ENCODE peak calls at places on chromosome 19, in four cellular contexts. One of them, this sample, is unnamed.
A peak's percentile ranks its signal among the peaks of the same experiment; 100 is the strongest.

GRCh38 chr19:18700501-18701249 is 17.2 kb downstream of the CRTC1 start:
- DNase-seq in upper lobe of right lung: peak; percentile 90
- DNase-seq in AG04450: no peak
- DNase-seq in spleen: peak; percentile 93
- DNase-seq in this sample: no peak

GRCh38 chr19:2902590-2903218 is 2.0 kb downstream of the ZNF57 start:
- DNase-seq in spleen: no peak
- DNase-seq in AG04450: no peak
- DNase-seq in upper lobe of right lung: no peak
- DNase-seq in this sample: no peak

GRCh38 chr19:4181053-4181508 is 1.3 kb downstream of the SIRT6 start:
- DNase-seq in upper lobe of right lung: no peak
- DNase-seq in spleen: no peak
- DNase-seq in AG04450: no peak
- DNase-seq in this sample: no peak

GRCh38 chr19:33294058-33294798 is 8.1 kb downstream of the CEBPA start:
- DNase-seq in AG04450: no peak
- DNase-seq in upper lobe of right lung: no peak
- DNase-seq in spleen: peak; percentile 69
- DNase-seq in this sample: no peak

GRCh38 chr19:40771101-40771539 is 4.2 kb upstream of the MIA start:
- DNase-seq in upper lobe of right lung: no peak
- DNase-seq in AG04450: no peak
- DNase-seq in spleen: no peak
- DNase-seq in this sample: no peak

GRCh38 chr19:55642153-55643002 is 1.1 kb upstream of the ZNF581 start:
- DNase-seq in AG04450: no peak
- DNase-seq in upper lobe of right lung: peak; percentile 80
- DNase-seq in spleen: peak; percentile 88
- DNase-seq in this sample: no peak

GRCh38 chr19:17448190-17448967 is at the start of gene TMEM221:
- DNase-seq in AG04450: no peak
- DNase-seq in spleen: peak; percentile 77
- DNase-seq in upper lobe of right lung: peak; percentile 69
- DNase-seq in this sample: no peak

GRCh38 chr19:51311388-51312257 is at the start of gene IGLON5:
- DNase-seq in spleen: peak; percentile 33
- DNase-seq in AG04450: no peak
- DNase-seq in upper lobe of right lung: no peak
- DNase-seq in this sample: no peak

GRCh38 chr19:4295972-4296771 is 6.0 kb downstream of the TMIGD2 start:
- DNase-seq in spleen: no peak
- DNase-seq in upper lobe of right lung: no peak
- DNase-seq in AG04450: no peak
- DNase-seq in this sample: no peak

GRCh38 chr19:31112158-31112557 is 237.1 kb downstream of the TSHZ3 start:
- DNase-seq in upper lobe of right lung: no peak
- DNase-seq in spleen: no peak
- DNase-seq in AG04450: no peak
- DNase-seq in this sample: no peak

GRCh38 chr19:32870981-32871451 is 1.4 kb upstream of the SLC7A9 start:
- DNase-seq in AG04450: no peak
- DNase-seq in upper lobe of right lung: peak; percentile 46
- DNase-seq in spleen: peak; percentile 65
- DNase-seq in this sample: no peak

GRCh38 chr19:40013991-40014390 is 17.1 kb downstream of the ZNF546 start:
- DNase-seq in spleen: no peak
- DNase-seq in AG04450: no peak
- DNase-seq in upper lobe of right lung: no peak
- DNase-seq in this sample: no peak

GRCh38 chr19:19067276-19068072 is 3.7 kb downstream of the SLC25A42 start:
- DNase-seq in AG04450: no peak
- DNase-seq in upper lobe of right lung: no peak
- DNase-seq in spleen: no peak
- DNase-seq in this sample: no peak

GRCh38 chr19:7230826-7231225 is 63.4 kb downstream of the INSR start:
- DNase-seq in AG04450: no peak
- DNase-seq in spleen: no peak
- DNase-seq in upper lobe of right lung: peak; percentile 46
- DNase-seq in this sample: no peak

GRCh38 chr19:18102916-18103542 is 5.5 kb downstream of the MAST3 start:
- DNase-seq in AG04450: no peak
- DNase-seq in upper lobe of right lung: no peak
- DNase-seq in spleen: no peak
- DNase-seq in this sample: no peak

GRCh38 chr19:51002542-51003311 is 1.3 kb upstream of the KLK8 start:
- DNase-seq in AG04450: no peak
- DNase-seq in upper lobe of right lung: no peak
- DNase-seq in spleen: peak; percentile 57
- DNase-seq in this sample: no peak

GRCh38 chr19:48446579-48446978 is 796 bp downstream of the GRWD1 start:
- DNase-seq in AG04450: no peak
- DNase-seq in spleen: no peak
- DNase-seq in upper lobe of right lung: no peak
- DNase-seq in this sample: no peak

GRCh38 chr19:48405850-48406249 is 12.4 kb downstream of the GRIN2D start:
- DNase-seq in spleen: no peak
- DNase-seq in upper lobe of right lung: no peak
- DNase-seq in AG04450: no peak
- DNase-seq in this sample: no peak

GRCh38 chr19:45068041-45068440 is 8.2 kb downstream of the ZNF296 start:
- DNase-seq in spleen: no peak
- DNase-seq in upper lobe of right lung: no peak
- DNase-seq in AG04450: no peak
- DNase-seq in this sample: no peak

GRCh38 chr19:8576273-8576993 is 809 bp downstream of the MYO1F start:
- DNase-seq in upper lobe of right lung: no peak
- DNase-seq in AG04450: no peak
- DNase-seq in spleen: no peak
- DNase-seq in this sample: no peak

GRCh38 chr19:9061879-9062278 is 25.0 kb upstream of the OR1M1 start:
- DNase-seq in upper lobe of right lung: no peak
- DNase-seq in spleen: no peak
- DNase-seq in AG04450: no peak
- DNase-seq in this sample: no peak

GRCh38 chr19:46886546-46887239 is 25.9 kb downstream of the ARHGAP35 start:
- DNase-seq in AG04450: no peak
- DNase-seq in spleen: no peak
- DNase-seq in upper lobe of right lung: no peak
- DNase-seq in this sample: no peak

GRCh38 chr19:273393-273792 is 17.8 kb downstream of the PLPP2 start:
- DNase-seq in upper lobe of right lung: no peak
- DNase-seq in AG04450: no peak
- DNase-seq in spleen: no peak
- DNase-seq in this sample: no peak

GRCh38 chr19:18366027-18366435 is 19.9 kb upstream of the GDF15 start:
- DNase-seq in upper lobe of right lung: no peak
- DNase-seq in AG04450: no peak
- DNase-seq in spleen: no peak
- DNase-seq in this sample: no peak

GRCh38 chr19:57512845-57513244 is 13.1 kb downstream of the ZNF773 start:
- DNase-seq in AG04450: no peak
- DNase-seq in spleen: no peak
- DNase-seq in upper lobe of right lung: no peak
- DNase-seq in this sample: no peak

GRCh38 chr19:43763473-43763939 is 8.7 kb upstream of the SMG9 start:
- DNase-seq in upper lobe of right lung: no peak
- DNase-seq in AG04450: no peak
- DNase-seq in spleen: no peak
- DNase-seq in this sample: no peak

GRCh38 chr19:48571378-48572162 is 19.6 kb downstream of the SULT2B1 start:
- DNase-seq in upper lobe of right lung: no peak
- DNase-seq in spleen: no peak
- DNase-seq in AG04450: no peak
- DNase-seq in this sample: no peak

GRCh38 chr19:55080915-55081772 is 5.5 kb downstream of the EPS8L1 start:
- DNase-seq in upper lobe of right lung: peak; percentile 95
- DNase-seq in spleen: peak; percentile 96
- DNase-seq in AG04450: no peak
- DNase-seq in this sample: no peak

GRCh38 chr19:10669246-10669645 is 15.1 kb downstream of the ILF3 start:
- DNase-seq in spleen: no peak
- DNase-seq in upper lobe of right lung: no peak
- DNase-seq in AG04450: no peak
- DNase-seq in this sample: no peak
- H3K4me3 ChIP-seq in spleen: no peak overlapping the region
- H3K4me3 ChIP-seq in upper lobe of right lung: no peak overlapping the region
- H3K4me3 ChIP-seq in AG04450: no peak overlapping the region
- H3K4me3 ChIP-seq in this sample: no peak overlapping the region

DNA sequence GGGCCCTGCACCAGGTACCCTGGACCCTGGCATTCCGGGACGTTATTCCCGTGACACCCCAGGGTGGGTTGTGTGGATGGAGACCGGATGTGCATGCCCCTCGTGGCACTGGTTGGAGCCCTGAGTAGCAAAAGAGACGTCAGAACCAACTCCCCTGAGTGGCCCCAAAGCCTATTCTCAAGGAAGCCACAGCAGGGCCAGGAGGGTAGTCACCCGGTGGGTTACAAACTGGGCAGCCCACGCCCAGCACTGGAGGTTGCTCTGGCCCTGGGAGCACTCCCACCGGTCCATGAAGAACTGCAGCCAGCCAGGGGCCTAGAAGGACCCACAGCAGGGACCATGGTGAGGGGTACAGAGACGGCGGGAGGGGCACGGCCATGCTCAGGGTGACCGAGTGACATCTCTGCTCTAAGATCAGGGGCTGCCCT is 7.5 kb downstream of the KLF16 start:
- DNase-seq in AG04450: no peak
- DNase-seq in spleen: peak; percentile 87
- DNase-seq in upper lobe of right lung: no peak
- DNase-seq in this sample: no peak
- H3K4me3 ChIP-seq in AG04450: peak overlapping the region; percentile 52
- H3K4me3 ChIP-seq in spleen: peak overlapping the region; percentile 54
- H3K4me3 ChIP-seq in upper lobe of right lung: peak overlapping the region; percentile 51
- H3K4me3 ChIP-seq in this sample: peak overlapping the region; percentile 43

DNA sequence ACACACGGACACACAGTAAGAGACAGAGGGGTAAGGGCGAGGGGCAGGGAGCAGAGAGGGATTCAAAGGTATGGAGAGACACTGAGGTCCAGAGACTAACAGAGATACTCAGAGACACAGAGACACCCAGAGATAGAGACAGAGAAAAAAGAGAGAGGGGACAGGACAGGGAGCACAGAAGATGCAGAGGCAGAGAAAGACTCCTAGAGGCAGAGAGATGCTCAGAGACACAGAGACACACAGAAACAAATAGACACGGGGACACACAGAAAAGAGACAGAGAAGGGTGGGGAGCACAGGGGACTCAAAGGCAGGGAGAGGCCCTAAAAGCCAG is 39.8 kb downstream of the DEDD2 start:
- DNase-seq in spleen: no peak
- DNase-seq in AG04450: no peak
- DNase-seq in upper lobe of right lung: no peak
- DNase-seq in this sample: no peak
- H3K4me3 ChIP-seq in spleen: no peak overlapping the region
- H3K4me3 ChIP-seq in AG04450: no peak overlapping the region
- H3K4me3 ChIP-seq in upper lobe of right lung: no peak overlapping the region
- H3K4me3 ChIP-seq in this sample: no peak overlapping the region

GRCh38 chr19:58563034-58563573 is 4.7 kb upstream of the UBE2M start:
- DNase-seq in spleen: peak; percentile 83
- DNase-seq in upper lobe of right lung: peak; percentile 72
- DNase-seq in AG04450: no peak
- DNase-seq in this sample: no peak
- H3K4me3 ChIP-seq in spleen: peak overlapping the region; percentile 49
- H3K4me3 ChIP-seq in upper lobe of right lung: peak overlapping the region; percentile 39
- H3K4me3 ChIP-seq in AG04450: peak overlapping the region; percentile 52
- H3K4me3 ChIP-seq in this sample: peak overlapping the region; percentile 40

GRCh38 chr19:16340654-16341053 is 16.0 kb downstream of the KLF2 start:
- DNase-seq in AG04450: no peak
- DNase-seq in spleen: no peak
- DNase-seq in upper lobe of right lung: no peak
- DNase-seq in this sample: no peak

GRCh38 chr19:16337809-16338469 is 13.3 kb downstream of the KLF2 start:
- DNase-seq in upper lobe of right lung: no peak
- DNase-seq in spleen: no peak
- DNase-seq in AG04450: no peak
- DNase-seq in this sample: no peak

GRCh38 chr19:16340092-16340491 is 15.5 kb downstream of the KLF2 start:
- DNase-seq in upper lobe of right lung: no peak
- DNase-seq in AG04450: no peak
- DNase-seq in spleen: no peak
- DNase-seq in this sample: no peak

GRCh38 chr19:16339361-16339725 is 14.7 kb downstream of the KLF2 start:
- DNase-seq in AG04450: no peak
- DNase-seq in upper lobe of right lung: no peak
- DNase-seq in spleen: no peak
- DNase-seq in this sample: no peak

GRCh38 chr19:16338470-16339360 is 14.1 kb downstream of the KLF2 start:
- DNase-seq in spleen: peak; percentile 88
- DNase-seq in upper lobe of right lung: peak; percentile 76
- DNase-seq in AG04450: peak; percentile 69
- DNase-seq in this sample: peak; percentile 68
- H3K4me3 ChIP-seq in spleen: peak overlapping the region; percentile 4
- H3K4me3 ChIP-seq in upper lobe of right lung: no peak overlapping the region
- H3K4me3 ChIP-seq in AG04450: no peak overlapping the region
- H3K4me3 ChIP-seq in this sample: no peak overlapping the region

DNA sequence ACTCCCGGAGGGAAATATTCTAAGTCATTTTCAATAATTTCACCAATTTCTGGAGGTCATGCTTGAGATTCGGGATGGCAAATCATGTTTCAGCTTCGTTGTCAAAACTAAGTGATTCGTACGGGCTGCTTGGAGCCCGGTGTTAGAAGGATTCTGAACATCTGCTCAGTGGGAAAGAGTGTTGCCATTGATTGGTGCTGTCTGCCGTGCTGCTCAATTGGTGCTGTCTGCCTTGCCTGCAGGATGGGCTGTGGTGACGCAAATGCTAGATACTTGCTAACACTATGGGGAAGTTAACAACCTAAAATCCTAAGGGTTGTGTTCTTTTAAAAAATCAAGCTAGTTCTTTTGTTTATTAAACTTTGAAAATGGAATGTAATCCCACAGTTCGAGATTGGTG is 17.3 kb upstream of the CACNG8 start:
- DNase-seq in upper lobe of right lung: no peak
- DNase-seq in AG04450: no peak
- DNase-seq in spleen: no peak
- DNase-seq in this sample: no peak
- H3K4me3 ChIP-seq in upper lobe of right lung: no peak overlapping the region
- H3K4me3 ChIP-seq in AG04450: no peak overlapping the region
- H3K4me3 ChIP-seq in spleen: no peak overlapping the region
- H3K4me3 ChIP-seq in this sample: no peak overlapping the region

DNA sequence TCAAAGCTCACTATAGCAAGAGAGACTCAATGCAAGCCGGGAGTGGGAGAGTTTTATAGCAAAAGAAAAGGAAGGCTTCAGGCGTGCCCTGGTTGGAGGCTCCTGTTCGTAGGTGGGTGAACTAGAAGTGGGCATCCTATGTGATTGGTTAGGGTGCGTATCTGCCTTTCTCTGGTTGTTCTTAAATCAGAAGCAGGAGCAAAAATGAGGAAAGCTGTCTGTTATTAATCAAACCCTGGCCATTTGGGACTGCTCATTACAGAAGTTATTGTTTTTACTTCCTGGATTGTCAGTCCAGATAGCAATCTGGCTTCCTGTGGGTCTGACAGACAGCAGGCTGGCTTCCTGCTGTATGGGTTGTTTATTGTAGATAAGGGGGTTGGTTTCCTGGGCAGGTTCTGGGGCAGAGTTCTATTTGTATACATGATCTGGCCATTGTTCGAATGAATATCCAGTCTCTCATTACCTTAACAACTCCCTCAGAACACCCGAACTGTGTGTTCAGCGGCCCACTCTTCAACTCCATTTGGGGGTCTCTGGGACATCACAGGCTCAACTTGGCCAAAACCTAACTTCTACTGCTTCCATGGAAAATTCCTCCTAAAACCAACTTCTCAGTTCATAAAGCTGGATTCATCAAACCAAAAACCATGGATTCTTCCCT is 1.6 kb downstream of the ZNF792 start:
- DNase-seq in spleen: no peak
- DNase-seq in AG04450: no peak
- DNase-seq in upper lobe of right lung: no peak
- DNase-seq in this sample: no peak
- H3K4me3 ChIP-seq in spleen: peak overlapping the region; percentile 92
- H3K4me3 ChIP-seq in AG04450: peak overlapping the region; percentile 81
- H3K4me3 ChIP-seq in upper lobe of right lung: peak overlapping the region; percentile 94
- H3K4me3 ChIP-seq in this sample: no peak overlapping the region